ENCODE peak calls at places on chromosomes 4 and X, in five cellular contexts. One of them, this sample, is unnamed.

GRCh38 chr4:159281781-159282180 is 178.9 kb downstream of the RAPGEF2 start:
- DNase-seq in stimulated activated CD4-positive, alpha-beta T cell treated with anti-CD3 and anti-CD28 coated beads, Interleukin-12 subunit alpha, Interleukin-12 subunit beta, amount 100 ng/mL, for 24 hours: no peak
- DNase-seq in testis: no peak
- DNase-seq in RCC 7860: no peak
- DNase-seq in progenitor cell of endocrine pancreas: no peak
- DNase-seq in this sample: no peak

GRCh38 chrX:2696698-2697215 is 5.7 kb downstream of the CD99 start:
- DNase-seq in stimulated activated CD4-positive, alpha-beta T cell treated with anti-CD3 and anti-CD28 coated beads, Interleukin-12 subunit alpha, Interleukin-12 subunit beta, amount 100 ng/mL, for 24 hours: peak; percentile 37
- DNase-seq in RCC 7860: peak; percentile 43
- DNase-seq in progenitor cell of endocrine pancreas: no peak
- DNase-seq in testis: no peak
- DNase-seq in this sample: peak; percentile 83

GRCh38 chr4:85318415-85318814 is 156.5 kb upstream of the ARHGAP24 start:
- DNase-seq in testis: no peak
- DNase-seq in RCC 7860: no peak
- DNase-seq in stimulated activated CD4-positive, alpha-beta T cell treated with anti-CD3 and anti-CD28 coated beads, Interleukin-12 subunit alpha, Interleukin-12 subunit beta, amount 100 ng/mL, for 24 hours: no peak
- DNase-seq in progenitor cell of endocrine pancreas: no peak
- DNase-seq in this sample: peak; percentile 41

GRCh38 chr4:24434193-24434728 is 150.1 kb downstream of the DHX15 start:
- DNase-seq in stimulated activated CD4-positive, alpha-beta T cell treated with anti-CD3 and anti-CD28 coated beads, Interleukin-12 subunit alpha, Interleukin-12 subunit beta, amount 100 ng/mL, for 24 hours: no peak
- DNase-seq in testis: no peak
- DNase-seq in progenitor cell of endocrine pancreas: no peak
- DNase-seq in RCC 7860: no peak
- DNase-seq in this sample: no peak

GRCh38 chr4:36737691-36738090 is 456.3 kb downstream of the DTHD1 start:
- DNase-seq in RCC 7860: no peak
- DNase-seq in stimulated activated CD4-positive, alpha-beta T cell treated with anti-CD3 and anti-CD28 coated beads, Interleukin-12 subunit alpha, Interleukin-12 subunit beta, amount 100 ng/mL, for 24 hours: no peak
- DNase-seq in progenitor cell of endocrine pancreas: no peak
- DNase-seq in testis: no peak
- DNase-seq in this sample: no peak

GRCh38 chrX:152907084-152907651 is 9.3 kb downstream of the ZNF185 start:
- DNase-seq in RCC 7860: no peak
- DNase-seq in progenitor cell of endocrine pancreas: no peak
- DNase-seq in testis: no peak
- DNase-seq in stimulated activated CD4-positive, alpha-beta T cell treated with anti-CD3 and anti-CD28 coated beads, Interleukin-12 subunit alpha, Interleukin-12 subunit beta, amount 100 ng/mL, for 24 hours: no peak
- DNase-seq in this sample: no peak

GRCh38 chrX:17374619-17375360 is at the start of gene NHS:
- DNase-seq in stimulated activated CD4-positive, alpha-beta T cell treated with anti-CD3 and anti-CD28 coated beads, Interleukin-12 subunit alpha, Interleukin-12 subunit beta, amount 100 ng/mL, for 24 hours: no peak
- DNase-seq in RCC 7860: peak; percentile 46
- DNase-seq in progenitor cell of endocrine pancreas: peak; percentile 86
- DNase-seq in testis: peak; percentile 80
- DNase-seq in this sample: peak; percentile 71

GRCh38 chr4:16908377-16909021 is 10.1 kb upstream of the LDB2 start:
- DNase-seq in RCC 7860: no peak
- DNase-seq in testis: no peak
- DNase-seq in progenitor cell of endocrine pancreas: no peak
- DNase-seq in stimulated activated CD4-positive, alpha-beta T cell treated with anti-CD3 and anti-CD28 coated beads, Interleukin-12 subunit alpha, Interleukin-12 subunit beta, amount 100 ng/mL, for 24 hours: no peak
- DNase-seq in this sample: no peak

GRCh38 chr4:82896755-82897154 is 3.8 kb upstream of the THAP9 start:
- DNase-seq in progenitor cell of endocrine pancreas: no peak
- DNase-seq in stimulated activated CD4-positive, alpha-beta T cell treated with anti-CD3 and anti-CD28 coated beads, Interleukin-12 subunit alpha, Interleukin-12 subunit beta, amount 100 ng/mL, for 24 hours: no peak
- DNase-seq in testis: no peak
- DNase-seq in RCC 7860: no peak
- DNase-seq in this sample: no peak

GRCh38 chr4:112185740-112186670 is 40.8 kb downstream of the FAM241A start:
- DNase-seq in stimulated activated CD4-positive, alpha-beta T cell treated with anti-CD3 and anti-CD28 coated beads, Interleukin-12 subunit alpha, Interleukin-12 subunit beta, amount 100 ng/mL, for 24 hours: no peak
- DNase-seq in progenitor cell of endocrine pancreas: no peak
- DNase-seq in RCC 7860: no peak
- DNase-seq in testis: no peak
- DNase-seq in this sample: peak; percentile 39

GRCh38 chr4:27024807-27025206 is 164.2 kb downstream of the STIM2 start:
- DNase-seq in RCC 7860: no peak
- DNase-seq in testis: no peak
- DNase-seq in progenitor cell of endocrine pancreas: no peak
- DNase-seq in stimulated activated CD4-positive, alpha-beta T cell treated with anti-CD3 and anti-CD28 coated beads, Interleukin-12 subunit alpha, Interleukin-12 subunit beta, amount 100 ng/mL, for 24 hours: no peak
- DNase-seq in this sample: no peak

GRCh38 chr4:78772526-78773084 is 3.5 kb upstream of the BMP2K start:
- DNase-seq in RCC 7860: no peak
- DNase-seq in testis: no peak
- DNase-seq in stimulated activated CD4-positive, alpha-beta T cell treated with anti-CD3 and anti-CD28 coated beads, Interleukin-12 subunit alpha, Interleukin-12 subunit beta, amount 100 ng/mL, for 24 hours: no peak
- DNase-seq in progenitor cell of endocrine pancreas: no peak
- DNase-seq in this sample: no peak

GRCh38 chr4:48709920-48710319 is 70.2 kb downstream of the FRYL start:
- DNase-seq in progenitor cell of endocrine pancreas: no peak
- DNase-seq in stimulated activated CD4-positive, alpha-beta T cell treated with anti-CD3 and anti-CD28 coated beads, Interleukin-12 subunit alpha, Interleukin-12 subunit beta, amount 100 ng/mL, for 24 hours: no peak
- DNase-seq in testis: no peak
- DNase-seq in RCC 7860: no peak
- DNase-seq in this sample: no peak

GRCh38 chrX:50812995-50813842 is 775 bp downstream of the SHROOM4 start:
- DNase-seq in testis: peak; percentile 34
- DNase-seq in stimulated activated CD4-positive, alpha-beta T cell treated with anti-CD3 and anti-CD28 coated beads, Interleukin-12 subunit alpha, Interleukin-12 subunit beta, amount 100 ng/mL, for 24 hours: no peak
- DNase-seq in progenitor cell of endocrine pancreas: peak; percentile 23
- DNase-seq in RCC 7860: peak; percentile 6
- DNase-seq in this sample: peak; percentile 26

GRCh38 chr4:95061220-95061619 is 303.5 kb downstream of the BMPR1B start:
- DNase-seq in testis: no peak
- DNase-seq in RCC 7860: no peak
- DNase-seq in progenitor cell of endocrine pancreas: no peak
- DNase-seq in stimulated activated CD4-positive, alpha-beta T cell treated with anti-CD3 and anti-CD28 coated beads, Interleukin-12 subunit alpha, Interleukin-12 subunit beta, amount 100 ng/mL, for 24 hours: no peak
- DNase-seq in this sample: no peak

GRCh38 chr4:8393593-8394038 is 46.9 kb downstream of the ACOX3 start:
- DNase-seq in RCC 7860: peak; percentile 93
- DNase-seq in stimulated activated CD4-positive, alpha-beta T cell treated with anti-CD3 and anti-CD28 coated beads, Interleukin-12 subunit alpha, Interleukin-12 subunit beta, amount 100 ng/mL, for 24 hours: no peak
- DNase-seq in testis: peak; percentile 52
- DNase-seq in progenitor cell of endocrine pancreas: no peak
- DNase-seq in this sample: peak; percentile 86

GRCh38 chr4:82899339-82899738 is 1.2 kb upstream of the THAP9 start:
- DNase-seq in progenitor cell of endocrine pancreas: no peak
- DNase-seq in RCC 7860: no peak
- DNase-seq in stimulated activated CD4-positive, alpha-beta T cell treated with anti-CD3 and anti-CD28 coated beads, Interleukin-12 subunit alpha, Interleukin-12 subunit beta, amount 100 ng/mL, for 24 hours: no peak
- DNase-seq in testis: no peak
- DNase-seq in this sample: no peak

GRCh38 chr4:80097395-80098177 is 24.6 kb upstream of the ANTXR2 start:
- DNase-seq in progenitor cell of endocrine pancreas: no peak
- DNase-seq in testis: no peak
- DNase-seq in RCC 7860: no peak
- DNase-seq in stimulated activated CD4-positive, alpha-beta T cell treated with anti-CD3 and anti-CD28 coated beads, Interleukin-12 subunit alpha, Interleukin-12 subunit beta, amount 100 ng/mL, for 24 hours: no peak
- DNase-seq in this sample: peak; percentile 79

GRCh38 chr4:158613046-158613445 is 58.6 kb downstream of the C4orf46 start:
- DNase-seq in testis: no peak
- DNase-seq in stimulated activated CD4-positive, alpha-beta T cell treated with anti-CD3 and anti-CD28 coated beads, Interleukin-12 subunit alpha, Interleukin-12 subunit beta, amount 100 ng/mL, for 24 hours: no peak
- DNase-seq in RCC 7860: no peak
- DNase-seq in progenitor cell of endocrine pancreas: no peak
- DNase-seq in this sample: no peak

GRCh38 chr4:53688186-53688790 is 97.0 kb upstream of the LNX1 start:
- DNase-seq in stimulated activated CD4-positive, alpha-beta T cell treated with anti-CD3 and anti-CD28 coated beads, Interleukin-12 subunit alpha, Interleukin-12 subunit beta, amount 100 ng/mL, for 24 hours: peak; percentile 41
- DNase-seq in testis: no peak
- DNase-seq in progenitor cell of endocrine pancreas: no peak
- DNase-seq in RCC 7860: peak; percentile 54
- DNase-seq in this sample: peak; percentile 93

GRCh38 chr4:89482248-89482647 is 174.6 kb upstream of the GPRIN3 start:
- DNase-seq in progenitor cell of endocrine pancreas: no peak
- DNase-seq in testis: no peak
- DNase-seq in stimulated activated CD4-positive, alpha-beta T cell treated with anti-CD3 and anti-CD28 coated beads, Interleukin-12 subunit alpha, Interleukin-12 subunit beta, amount 100 ng/mL, for 24 hours: no peak
- DNase-seq in RCC 7860: no peak
- DNase-seq in this sample: peak; percentile 76

GRCh38 chr4:149884046-149884445 is 68.4 kb upstream of the IQCM start:
- DNase-seq in progenitor cell of endocrine pancreas: no peak
- DNase-seq in stimulated activated CD4-positive, alpha-beta T cell treated with anti-CD3 and anti-CD28 coated beads, Interleukin-12 subunit alpha, Interleukin-12 subunit beta, amount 100 ng/mL, for 24 hours: no peak
- DNase-seq in RCC 7860: no peak
- DNase-seq in testis: no peak
- DNase-seq in this sample: peak; percentile 50

GRCh38 chrX:38811515-38812239 is 10.4 kb downstream of the MID1IP1 start:
- DNase-seq in RCC 7860: no peak
- DNase-seq in stimulated activated CD4-positive, alpha-beta T cell treated with anti-CD3 and anti-CD28 coated beads, Interleukin-12 subunit alpha, Interleukin-12 subunit beta, amount 100 ng/mL, for 24 hours: no peak
- DNase-seq in testis: no peak
- DNase-seq in progenitor cell of endocrine pancreas: no peak
- DNase-seq in this sample: no peak

GRCh38 chrX:78063687-78064086 is 40.4 kb upstream of the PGK1 start:
- DNase-seq in progenitor cell of endocrine pancreas: no peak
- DNase-seq in testis: no peak
- DNase-seq in stimulated activated CD4-positive, alpha-beta T cell treated with anti-CD3 and anti-CD28 coated beads, Interleukin-12 subunit alpha, Interleukin-12 subunit beta, amount 100 ng/mL, for 24 hours: no peak
- DNase-seq in RCC 7860: no peak
- DNase-seq in this sample: no peak

GRCh38 chrX:149013081-149013480 is 492.0 kb downstream of the IDS start:
- DNase-seq in progenitor cell of endocrine pancreas: no peak
- DNase-seq in testis: no peak
- DNase-seq in RCC 7860: no peak
- DNase-seq in stimulated activated CD4-positive, alpha-beta T cell treated with anti-CD3 and anti-CD28 coated beads, Interleukin-12 subunit alpha, Interleukin-12 subunit beta, amount 100 ng/mL, for 24 hours: no peak
- DNase-seq in this sample: no peak

GRCh38 chr4:108738307-108738706 is 24.5 kb downstream of the ETNPPL start:
- DNase-seq in stimulated activated CD4-positive, alpha-beta T cell treated with anti-CD3 and anti-CD28 coated beads, Interleukin-12 subunit alpha, Interleukin-12 subunit beta, amount 100 ng/mL, for 24 hours: no peak
- DNase-seq in progenitor cell of endocrine pancreas: no peak
- DNase-seq in RCC 7860: no peak
- DNase-seq in testis: no peak
- DNase-seq in this sample: peak; percentile 27

GRCh38 chrX:76850851-76851250 is 423.3 kb downstream of the MAGEE1 start:
- DNase-seq in progenitor cell of endocrine pancreas: no peak
- DNase-seq in testis: peak; percentile 12
- DNase-seq in stimulated activated CD4-positive, alpha-beta T cell treated with anti-CD3 and anti-CD28 coated beads, Interleukin-12 subunit alpha, Interleukin-12 subunit beta, amount 100 ng/mL, for 24 hours: no peak
- DNase-seq in RCC 7860: no peak
- DNase-seq in this sample: no peak

GRCh38 chr4:48114396-48114795 is 19.7 kb downstream of the TXK start:
- DNase-seq in RCC 7860: no peak
- DNase-seq in progenitor cell of endocrine pancreas: no peak
- DNase-seq in testis: no peak
- DNase-seq in stimulated activated CD4-positive, alpha-beta T cell treated with anti-CD3 and anti-CD28 coated beads, Interleukin-12 subunit alpha, Interleukin-12 subunit beta, amount 100 ng/mL, for 24 hours: no peak
- DNase-seq in this sample: no peak

GRCh38 chr4:15232725-15233597 is 194.9 kb upstream of the C1QTNF7 start:
- DNase-seq in RCC 7860: no peak
- DNase-seq in testis: no peak
- DNase-seq in stimulated activated CD4-positive, alpha-beta T cell treated with anti-CD3 and anti-CD28 coated beads, Interleukin-12 subunit alpha, Interleukin-12 subunit beta, amount 100 ng/mL, for 24 hours: no peak
- DNase-seq in progenitor cell of endocrine pancreas: no peak
- DNase-seq in this sample: no peak

GRCh38 chr4:147733614-147734344 is 1.9 kb downstream of the ARHGAP10 start:
- DNase-seq in stimulated activated CD4-positive, alpha-beta T cell treated with anti-CD3 and anti-CD28 coated beads, Interleukin-12 subunit alpha, Interleukin-12 subunit beta, amount 100 ng/mL, for 24 hours: no peak
- DNase-seq in testis: peak; percentile 66
- DNase-seq in progenitor cell of endocrine pancreas: no peak
- DNase-seq in RCC 7860: no peak
- DNase-seq in this sample: peak; percentile 81

GRCh38 chr4:144611850-144612249 is 34.1 kb upstream of the HHIP start:
- DNase-seq in progenitor cell of endocrine pancreas: no peak
- DNase-seq in stimulated activated CD4-positive, alpha-beta T cell treated with anti-CD3 and anti-CD28 coated beads, Interleukin-12 subunit alpha, Interleukin-12 subunit beta, amount 100 ng/mL, for 24 hours: no peak
- DNase-seq in testis: no peak
- DNase-seq in RCC 7860: no peak
- DNase-seq in this sample: peak; percentile 36

GRCh38 chrX:34877451-34877850 is 65.1 kb upstream of the FAM47B start:
- DNase-seq in stimulated activated CD4-positive, alpha-beta T cell treated with anti-CD3 and anti-CD28 coated beads, Interleukin-12 subunit alpha, Interleukin-12 subunit beta, amount 100 ng/mL, for 24 hours: no peak
- DNase-seq in progenitor cell of endocrine pancreas: no peak
- DNase-seq in RCC 7860: no peak
- DNase-seq in testis: no peak
- DNase-seq in this sample: peak; percentile 1

GRCh38 chr4:152972821-152973613 is 36.9 kb downstream of the FHDC1 start:
- DNase-seq in testis: peak; percentile 36
- DNase-seq in RCC 7860: peak; percentile 83
- DNase-seq in progenitor cell of endocrine pancreas: no peak
- DNase-seq in stimulated activated CD4-positive, alpha-beta T cell treated with anti-CD3 and anti-CD28 coated beads, Interleukin-12 subunit alpha, Interleukin-12 subunit beta, amount 100 ng/mL, for 24 hours: no peak
- DNase-seq in this sample: peak; percentile 69

GRCh38 chrX:20362268-20363002 is 95.7 kb upstream of the RPS6KA3 start:
- DNase-seq in testis: no peak
- DNase-seq in stimulated activated CD4-positive, alpha-beta T cell treated with anti-CD3 and anti-CD28 coated beads, Interleukin-12 subunit alpha, Interleukin-12 subunit beta, amount 100 ng/mL, for 24 hours: no peak
- DNase-seq in RCC 7860: peak; percentile 84
- DNase-seq in progenitor cell of endocrine pancreas: no peak
- DNase-seq in this sample: no peak

This sample was measured in MCF 10A.